ENCODE peak calls at places on chromosome 4, in five cellular contexts. I is mesothelial cell of epicardium, J is non-pigmented ciliary epithelial cell, P is stomach, S is GM10248. E is an unnamed sample.

GRCh38 chr4:168848112-168848511 is 161.9 kb downstream of the CBR4 start:
- DNase-seq in P (no peak), J (no peak), S (peak; percentile 16), I (no peak), E (no peak)

GRCh38 chr4:61468091-61468720 is 268.1 kb downstream of the ADGRL3 start:
- DNase-seq in J (peak; percentile 70), I (no peak), S (no peak), P (no peak), E (no peak)

GRCh38 chr4:109977854-109978501 is 65.3 kb downstream of the EGF start:
- DNase-seq in I (no peak), P (no peak), J (peak; percentile 17), S (no peak), E (no peak)

GRCh38 chr4:178329226-178329872 is 887.1 kb upstream of the AGA start:
- DNase-seq in J (no peak), S (no peak), P (no peak), I (no peak), E (no peak)

GRCh38 chr4:101294591-101294990 is 52.7 kb downstream of the PPP3CA start:
- DNase-seq in I (no peak), S (no peak), J (no peak), P (no peak), E (no peak)

GRCh38 chr4:6079965-6080364 is 61.7 kb upstream of the C4orf50 start:
- DNase-seq in J (no peak), S (no peak), I (no peak), P (no peak), E (no peak)

GRCh38 chr4:108706289-108706688 is 55.9 kb downstream of the OSTC start:
- DNase-seq in S (no peak), J (no peak), I (no peak), P (no peak), E (no peak)

GRCh38 chr4:8502836-8503585 is 62.4 kb downstream of the TRMT44 start:
- DNase-seq in J (no peak), S (no peak), P (no peak), I (no peak), E (no peak)

GRCh38 chr4:156571146-156571545 is 400.5 kb downstream of the PDGFC start:
- DNase-seq in I (no peak), S (no peak), P (no peak), J (no peak), E (no peak)

GRCh38 chr4:148857234-148857972 is 415.2 kb upstream of the NR3C2 start:
- DNase-seq in J (peak; percentile 8), S (no peak), P (no peak), I (no peak), E (no peak)

GRCh38 chr4:130419576-130419975 is 1323.6 kb downstream of the C4orf33 start:
- DNase-seq in S (no peak), I (no peak), P (no peak), J (no peak), E (no peak)

GRCh38 chr4:88756149-88756548 is 58.5 kb upstream of the NAP1L5 start:
- DNase-seq in P (no peak), S (no peak), J (no peak), I (no peak), E (no peak)

GRCh38 chr4:105462610-105463009 is 11.3 kb downstream of the PPA2 start:
- DNase-seq in I (no peak), J (no peak), S (no peak), P (no peak), E (no peak)

GRCh38 chr4:145183581-145183980 is 3.2 kb upstream of the OTUD4 start:
- DNase-seq in P (no peak), I (no peak), J (no peak), S (no peak), E (no peak)

E was measured in transverse colon.